ENCODE peak calls at places on chromosomes 16 and 17, in four cellular contexts. One of them, this sample, is unnamed.

GRCh38 chr16:82605863-82606620 is 20.7 kb upstream of the CDH13 start:
- DNase-seq in activated CD4-positive, alpha-beta T cell treated with anti-CD3 and anti-CD28 coated beads for 24 hours: no peak
- DNase-seq in HTR-8/SVneo: no peak
- DNase-seq in NCI-H1417 treated with DMSO at 0.1 percent for 48 hours: no peak
- DNase-seq in this sample: no peak

GRCh38 chr16:49876716-49877129 is 20.8 kb upstream of the ZNF423 start:
- DNase-seq in activated CD4-positive, alpha-beta T cell treated with anti-CD3 and anti-CD28 coated beads for 24 hours: no peak
- DNase-seq in HTR-8/SVneo: no peak
- DNase-seq in NCI-H1417 treated with DMSO at 0.1 percent for 48 hours: no peak
- DNase-seq in this sample: no peak

GRCh38 chr16:72536673-72537435 is 364.9 kb upstream of the PMFBP1 start:
- DNase-seq in activated CD4-positive, alpha-beta T cell treated with anti-CD3 and anti-CD28 coated beads for 24 hours: no peak
- DNase-seq in HTR-8/SVneo: peak
- DNase-seq in NCI-H1417 treated with DMSO at 0.1 percent for 48 hours: no peak
- DNase-seq in this sample: no peak

GRCh38 chr17:21295036-21295952 is 10.8 kb downstream of the MAP2K3 start:
- DNase-seq in activated CD4-positive, alpha-beta T cell treated with anti-CD3 and anti-CD28 coated beads for 24 hours: no peak
- DNase-seq in HTR-8/SVneo: no peak
- DNase-seq in NCI-H1417 treated with DMSO at 0.1 percent for 48 hours: no peak
- DNase-seq in this sample: no peak

GRCh38 chr17:64320613-64321553 is 57.8 kb upstream of the TEX2 start:
- DNase-seq in activated CD4-positive, alpha-beta T cell treated with anti-CD3 and anti-CD28 coated beads for 24 hours: peak
- DNase-seq in HTR-8/SVneo: peak
- DNase-seq in NCI-H1417 treated with DMSO at 0.1 percent for 48 hours: no peak
- DNase-seq in this sample: peak

GRCh38 chr17:62017496-62017895 is 47.6 kb downstream of the MED13 start:
- DNase-seq in activated CD4-positive, alpha-beta T cell treated with anti-CD3 and anti-CD28 coated beads for 24 hours: no peak
- DNase-seq in HTR-8/SVneo: no peak
- DNase-seq in NCI-H1417 treated with DMSO at 0.1 percent for 48 hours: no peak
- DNase-seq in this sample: peak

GRCh38 chr17:73325527-73325842 is 13.7 kb upstream of the CDC42EP4 start:
- DNase-seq in activated CD4-positive, alpha-beta T cell treated with anti-CD3 and anti-CD28 coated beads for 24 hours: no peak
- DNase-seq in HTR-8/SVneo: no peak
- DNase-seq in NCI-H1417 treated with DMSO at 0.1 percent for 48 hours: no peak
- DNase-seq in this sample: no peak

GRCh38 chr17:63464691-63465090 is 12.2 kb upstream of the ACE start:
- DNase-seq in activated CD4-positive, alpha-beta T cell treated with anti-CD3 and anti-CD28 coated beads for 24 hours: no peak
- DNase-seq in HTR-8/SVneo: no peak
- DNase-seq in NCI-H1417 treated with DMSO at 0.1 percent for 48 hours: no peak
- DNase-seq in this sample: no peak

GRCh38 chr17:75557075-75557851 is 30.3 kb upstream of the MYO15B start:
- DNase-seq in activated CD4-positive, alpha-beta T cell treated with anti-CD3 and anti-CD28 coated beads for 24 hours: no peak
- DNase-seq in HTR-8/SVneo: peak
- DNase-seq in NCI-H1417 treated with DMSO at 0.1 percent for 48 hours: no peak
- DNase-seq in this sample: no peak